ENCODE peak calls at places on chromosomes 7 and 10, in four cellular contexts. L is IMR-90, I is H1, S is mesendoderm. M is an unnamed sample.

GRCh38 chr7:157273208-157274202 is 63.3 kb upstream of the DNAJB6 start:
- DNase-seq in L (peak; percentile 74), I (peak; percentile 92), S (peak; percentile 81), M (peak; percentile 89)

GRCh38 chr10:7887417-7887816 is 69.1 kb downstream of the TAF3 start:
- DNase-seq in L (peak; percentile 82), I (no peak), S (peak; percentile 71), M (no peak)

GRCh38 chr10:55668326-55668922 is 692.6 kb downstream of the ZWINT start:
- DNase-seq in L (no peak), I (no peak), S (peak; percentile 54), M (no peak)

GRCh38 chr7:32476816-32477648 is 13.1 kb downstream of the LSM5 start:
- DNase-seq in L (no peak), I (no peak), S (peak; percentile 59), M (no peak)

GRCh38 chr7:108189733-108190388 is 59.7 kb upstream of the LAMB4 start:
- DNase-seq in L (no peak), I (no peak), S (no peak), M (no peak)

GRCh38 chr7:154804449-154804848 is 198.5 kb downstream of the PAXIP1 start:
- DNase-seq in L (no peak), I (no peak), S (no peak), M (no peak)

GRCh38 chr10:47164126-47164799 is 135.7 kb upstream of the GDF10 start:
- DNase-seq in L (peak; percentile 91), I (no peak), S (no peak), M (no peak)

GRCh38 chr7:36532981-36533499 is 143.4 kb downstream of the ANLN start:
- DNase-seq in L (no peak), I (no peak), S (no peak), M (no peak)

GRCh38 chr7:44224951-44225565 is 24.3 kb downstream of the YKT6 start:
- DNase-seq in L (no peak), I (no peak), S (no peak), M (no peak)

GRCh38 chr10:52644678-52645434 is 127.7 kb downstream of the MBL2 start:
- DNase-seq in L (peak; percentile 32), I (peak; percentile 59), S (peak; percentile 54), M (no peak)

GRCh38 chr7:6730343-6730633 is 23.5 kb upstream of the ZNF12 start:
- DNase-seq in L (peak; percentile 33), I (no peak), S (peak; percentile 42), M (no peak)
- H3K4ac ChIP-seq in L (peak overlapping the region; percentile 36), I (no peak overlapping the region), S (peak overlapping the region; percentile 65), M (no peak overlapping the region)

GRCh38 chr7:150311711-150312110 is 11.4 kb upstream of the LRRC61 start:
- DNase-seq in L (no peak), I (no peak), S (no peak), M (peak; percentile 9)

GRCh38 chr7:150308575-150308974 is 14.6 kb upstream of the LRRC61 start:
- DNase-seq in L (no peak), I (no peak), S (no peak), M (no peak)

GRCh38 chr7:150307904-150308303 is 15.3 kb upstream of the LRRC61 start:
- DNase-seq in L (no peak), I (no peak), S (no peak), M (peak; percentile 12)

GRCh38 chr7:150311146-150311545 is 12.0 kb upstream of the LRRC61 start:
- DNase-seq in L (no peak), I (no peak), S (no peak), M (peak; percentile 7)

DNA sequence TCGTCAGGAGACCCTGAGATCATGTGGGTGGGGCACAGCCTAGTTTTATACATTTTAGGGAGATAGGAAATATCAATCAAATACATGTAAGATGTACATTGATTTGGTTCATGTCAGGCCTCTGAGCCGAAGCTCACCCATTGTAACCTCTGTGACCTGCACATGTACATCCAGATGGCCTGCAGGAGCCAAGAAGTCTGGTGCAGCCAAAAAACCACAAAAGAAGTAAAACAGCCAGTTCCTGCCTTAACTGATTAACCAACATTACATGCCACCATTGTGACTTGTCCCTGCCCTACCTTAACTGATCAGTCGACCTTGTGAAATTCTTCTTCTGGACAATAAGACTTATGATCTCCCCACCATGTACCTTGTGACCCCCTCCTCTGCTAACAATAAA is 16.0 kb upstream of the LRRC61 start:
- DNase-seq in L (no peak), I (no peak), S (no peak), M (no peak)
- H3K56ac ChIP-seq in L (no peak overlapping the region), I (no peak overlapping the region), S (no peak overlapping the region), M (no peak overlapping the region)

DNA sequence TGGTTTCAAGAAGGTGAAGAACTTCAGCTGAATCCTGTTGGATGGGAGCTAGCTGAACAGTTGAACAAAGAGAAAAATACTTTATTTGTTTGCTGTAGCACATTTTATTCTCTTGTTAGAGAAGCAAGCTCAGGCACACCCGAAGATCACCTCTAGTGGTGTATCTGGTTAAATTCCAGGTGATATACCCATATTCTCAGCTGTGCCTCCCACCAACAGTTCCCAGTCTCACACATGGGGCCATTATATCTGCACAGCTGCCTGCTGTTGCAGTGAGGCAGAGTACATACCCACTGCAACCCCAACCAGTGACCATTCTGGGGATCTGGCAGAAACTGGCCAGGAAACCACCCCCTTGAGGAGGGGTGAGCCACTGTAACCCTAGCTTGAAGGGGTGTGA is 9.2 kb downstream of the BTAF1 start:
- DNase-seq in L (no peak), I (no peak), S (no peak), M (no peak)
- H3K4ac ChIP-seq in L (no peak overlapping the region), I (no peak overlapping the region), S (no peak overlapping the region), M (no peak overlapping the region)

DNA sequence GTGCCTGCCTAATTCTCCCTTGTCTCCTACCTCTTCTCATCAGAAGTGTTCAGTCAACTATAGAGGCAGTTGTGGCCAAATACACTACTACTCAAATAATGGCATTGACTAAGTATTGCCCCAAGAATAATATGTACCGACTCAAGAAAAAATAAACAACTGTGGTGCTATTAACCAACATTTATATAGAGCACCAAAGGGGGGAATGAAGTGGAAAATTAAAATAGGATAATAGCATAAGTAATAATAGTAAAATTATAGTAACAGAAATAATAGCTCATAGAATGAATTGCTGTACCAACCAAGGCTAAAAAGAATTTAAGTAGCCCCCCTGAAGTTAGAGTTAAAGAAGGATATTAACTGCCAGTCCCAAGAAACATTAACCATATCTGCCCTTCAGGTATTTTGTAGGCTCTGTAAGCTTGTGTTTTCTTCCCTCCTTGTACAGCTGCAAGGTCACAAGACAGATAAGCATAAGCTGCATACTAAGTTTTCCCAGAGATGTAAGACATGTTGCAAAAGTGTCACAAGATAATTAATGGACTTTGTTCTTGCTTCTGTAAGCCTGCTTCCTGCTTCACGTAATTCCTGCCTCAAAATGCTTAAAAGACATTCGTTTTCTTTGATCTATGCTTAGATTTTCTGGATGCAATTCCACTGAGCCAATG is 10.9 kb upstream of the CYREN start:
- DNase-seq in L (no peak), I (no peak), S (no peak), M (no peak)
- H3K56ac ChIP-seq in L (no peak overlapping the region), I (no peak overlapping the region), S (no peak overlapping the region), M (no peak overlapping the region)

DNA sequence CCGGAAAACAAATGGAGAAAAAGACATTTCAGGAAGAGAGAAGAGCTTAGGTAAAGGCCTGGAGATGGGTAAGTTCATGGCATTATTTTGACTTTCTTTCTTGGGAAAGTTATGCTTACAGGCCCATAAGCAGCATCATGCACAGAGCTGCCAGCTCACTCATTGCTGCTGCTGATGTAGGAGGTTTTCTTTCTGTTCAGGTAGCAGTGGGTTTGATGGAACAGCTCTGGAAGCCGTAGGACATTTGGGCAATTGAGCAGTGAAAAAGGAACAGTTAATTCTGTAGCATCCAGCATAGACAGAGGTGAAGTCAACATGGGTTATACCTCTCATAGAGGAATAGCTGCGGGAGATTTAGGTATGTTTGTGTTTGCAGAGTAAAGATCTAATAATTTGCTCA is 3.3 kb downstream of the CHN2 start:
- DNase-seq in L (no peak), I (no peak), S (no peak), M (no peak)
- H3K4ac ChIP-seq in L (no peak overlapping the region), I (no peak overlapping the region), S (no peak overlapping the region), M (no peak overlapping the region)

GRCh38 chr10:96912405-96912804 is 80.3 kb downstream of the LCOR start:
- DNase-seq in L (no peak), I (no peak), S (no peak), M (no peak)

GRCh38 chr10:96913910-96914309 is 81.8 kb downstream of the LCOR start:
- DNase-seq in L (no peak), I (no peak), S (no peak), M (no peak)

GRCh38 chr10:96906864-96907263 is 74.8 kb downstream of the LCOR start:
- DNase-seq in L (no peak), I (no peak), S (peak; percentile 24), M (no peak)

DNA sequence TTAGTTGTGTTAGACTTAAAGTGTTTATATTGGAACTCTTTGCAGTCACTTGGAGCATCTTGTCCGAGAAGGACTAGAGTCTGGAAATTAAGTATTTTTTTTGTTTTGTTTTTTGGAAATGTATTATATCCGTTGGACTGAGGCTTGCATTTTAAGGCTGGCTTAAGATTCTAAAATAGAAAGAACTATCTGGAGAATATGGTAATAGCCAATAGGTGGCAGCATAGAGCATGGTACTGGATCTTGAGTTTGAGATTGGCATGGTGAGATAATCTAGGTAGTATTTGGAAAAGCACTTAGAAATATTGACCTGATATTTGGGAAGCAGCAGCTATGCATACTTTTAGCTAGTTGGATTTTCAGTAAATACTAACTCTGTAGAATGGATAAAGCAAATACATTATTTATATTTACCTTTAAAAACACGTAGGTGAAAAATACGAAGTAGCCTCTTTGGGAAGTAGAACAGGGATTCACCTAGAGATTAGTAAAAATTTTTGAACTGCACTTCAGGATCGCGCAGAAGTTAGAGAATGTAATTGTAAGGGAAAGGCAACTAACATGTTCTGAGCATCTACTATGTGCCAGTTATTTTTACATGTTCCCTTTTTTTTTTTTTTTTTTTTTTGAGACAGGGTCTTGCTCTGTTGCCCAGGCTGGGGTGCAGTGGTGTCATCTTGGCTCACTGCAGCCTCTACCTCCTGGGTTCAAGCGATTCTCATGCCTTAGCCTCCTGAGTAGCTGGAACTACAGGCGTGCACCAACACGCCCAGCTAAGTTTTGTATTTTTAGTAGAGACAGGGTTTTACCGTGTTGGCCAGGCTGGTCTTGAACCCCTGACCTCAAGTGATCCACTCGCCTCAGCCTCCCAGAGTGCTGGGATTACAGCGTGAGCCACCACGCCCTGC is 78.6 kb downstream of the LCOR start:
- DNase-seq in L (peak; percentile 35), I (no peak), S (peak; percentile 60), M (no peak)
- H3K56ac ChIP-seq in L (no peak overlapping the region), I (no peak overlapping the region), S (no peak overlapping the region), M (no peak overlapping the region)

M was measured in H9.